ENCODE peak calls at places on chromosome 3, in six cellular contexts. One of them, this sample, is unnamed.

GRCh38 chr3:38689774-38690173 is 40.3 kb upstream of the SCN5A start:
- DNase-seq in HL-60: no peak
- DNase-seq in psoas muscle: no peak
- DNase-seq in fibroblast of lung: peak
- DNase-seq in PC-3: no peak
- DNase-seq in Peyer's patch: no peak
- DNase-seq in this sample: no peak

GRCh38 chr3:12187448-12188327 is 29.0 kb upstream of the TIMP4 start:
- DNase-seq in Peyer's patch: no peak
- DNase-seq in fibroblast of lung: peak
- DNase-seq in psoas muscle: no peak
- DNase-seq in PC-3: peak
- DNase-seq in HL-60: peak
- DNase-seq in this sample: no peak

GRCh38 chr3:177451940-177452484 is 254.7 kb upstream of the TBL1XR1 start:
- DNase-seq in fibroblast of lung: peak
- DNase-seq in HL-60: no peak
- DNase-seq in psoas muscle: no peak
- DNase-seq in Peyer's patch: no peak
- DNase-seq in PC-3: no peak
- DNase-seq in this sample: no peak

GRCh38 chr3:66322436-66322835 is 101.6 kb downstream of the SLC25A26 start:
- DNase-seq in Peyer's patch: no peak
- DNase-seq in HL-60: no peak
- DNase-seq in PC-3: no peak
- DNase-seq in psoas muscle: no peak
- DNase-seq in fibroblast of lung: peak
- DNase-seq in this sample: no peak

GRCh38 chr3:99760602-99761001 is 57.1 kb upstream of the CMSS1 start:
- DNase-seq in psoas muscle: no peak
- DNase-seq in PC-3: no peak
- DNase-seq in Peyer's patch: no peak
- DNase-seq in HL-60: no peak
- DNase-seq in fibroblast of lung: no peak
- DNase-seq in this sample: no peak

GRCh38 chr3:170815340-170815739 is 54.7 kb downstream of the RPL22L1 start:
- DNase-seq in fibroblast of lung: no peak
- DNase-seq in Peyer's patch: no peak
- DNase-seq in HL-60: no peak
- DNase-seq in PC-3: peak
- DNase-seq in psoas muscle: no peak
- DNase-seq in this sample: no peak

GRCh38 chr3:66450389-66451022 is 50.3 kb downstream of the LRIG1 start:
- DNase-seq in PC-3: peak
- DNase-seq in HL-60: no peak
- DNase-seq in Peyer's patch: no peak
- DNase-seq in psoas muscle: peak
- DNase-seq in fibroblast of lung: peak
- DNase-seq in this sample: no peak

GRCh38 chr3:39473452-39474125 is 6.1 kb downstream of the MOBP start:
- DNase-seq in HL-60: no peak
- DNase-seq in PC-3: no peak
- DNase-seq in Peyer's patch: no peak
- DNase-seq in psoas muscle: no peak
- DNase-seq in fibroblast of lung: no peak
- DNase-seq in this sample: no peak

GRCh38 chr3:40681658-40682055 is 156.9 kb downstream of the ZNF621 start:
- DNase-seq in PC-3: no peak
- DNase-seq in fibroblast of lung: no peak
- DNase-seq in HL-60: no peak
- DNase-seq in psoas muscle: no peak
- DNase-seq in Peyer's patch: no peak
- DNase-seq in this sample: no peak

GRCh38 chr3:120181632-120182031 is 87.4 kb upstream of the GSK3B start:
- DNase-seq in PC-3: peak
- DNase-seq in Peyer's patch: no peak
- DNase-seq in fibroblast of lung: no peak
- DNase-seq in psoas muscle: no peak
- DNase-seq in HL-60: no peak
- DNase-seq in this sample: no peak

GRCh38 chr3:135147657-135148056 is 352.6 kb downstream of the EPHB1 start:
- DNase-seq in PC-3: no peak
- DNase-seq in Peyer's patch: no peak
- DNase-seq in psoas muscle: no peak
- DNase-seq in HL-60: no peak
- DNase-seq in fibroblast of lung: no peak
- DNase-seq in this sample: no peak

GRCh38 chr3:46466273-46466672 is 1.6 kb upstream of the LTF start:
- DNase-seq in fibroblast of lung: no peak
- DNase-seq in Peyer's patch: no peak
- DNase-seq in HL-60: no peak
- DNase-seq in psoas muscle: no peak
- DNase-seq in PC-3: no peak
- DNase-seq in this sample: peak

GRCh38 chr3:50215529-50215928 is 10.5 kb downstream of the SLC38A3 start:
- DNase-seq in Peyer's patch: no peak
- DNase-seq in psoas muscle: no peak
- DNase-seq in PC-3: no peak
- DNase-seq in HL-60: no peak
- DNase-seq in fibroblast of lung: no peak
- DNase-seq in this sample: no peak

GRCh38 chr3:129493206-129493605 is 35.2 kb upstream of the RHO start:
- DNase-seq in HL-60: no peak
- DNase-seq in fibroblast of lung: no peak
- DNase-seq in Peyer's patch: no peak
- DNase-seq in psoas muscle: no peak
- DNase-seq in PC-3: no peak
- DNase-seq in this sample: no peak

GRCh38 chr3:188272481-188273372 is 118.8 kb downstream of the LPP start:
- DNase-seq in HL-60: no peak
- DNase-seq in PC-3: peak
- DNase-seq in psoas muscle: no peak
- DNase-seq in fibroblast of lung: peak
- DNase-seq in Peyer's patch: no peak
- DNase-seq in this sample: no peak

DNA sequence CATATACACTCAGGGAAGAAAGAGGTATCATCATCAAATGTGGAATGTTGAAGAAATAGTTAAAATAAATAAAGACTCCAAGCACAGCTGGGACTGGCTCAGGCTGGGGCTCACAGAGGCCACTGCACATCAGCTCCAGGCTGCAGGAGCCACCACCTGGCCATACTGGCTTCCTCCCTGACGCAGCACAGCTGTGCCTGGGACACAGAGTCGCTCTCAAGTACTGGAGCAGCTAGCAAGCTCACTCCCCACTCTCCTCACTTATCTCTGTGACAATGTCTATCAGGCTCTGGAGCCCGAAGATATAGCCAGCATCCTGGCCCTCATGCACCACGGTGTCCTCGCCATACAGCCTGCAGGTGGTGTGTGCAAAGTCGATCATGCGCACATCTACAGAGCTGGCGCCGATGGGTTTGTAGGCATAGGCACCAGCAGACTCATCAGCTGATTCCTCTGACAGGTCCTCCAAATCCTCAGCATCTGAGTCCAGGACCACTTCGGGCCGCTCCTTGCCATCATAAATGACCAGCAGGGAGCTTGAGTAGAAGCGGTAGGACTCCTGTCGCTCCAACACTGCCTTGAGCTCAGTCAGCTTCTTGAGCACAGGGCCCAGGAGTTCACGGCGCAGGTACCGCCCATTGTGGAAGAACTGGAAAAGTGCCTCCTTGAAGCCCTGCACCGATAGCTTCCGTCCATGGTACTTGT is 2.5 kb upstream of the NCKIPSD start:
- DNase-seq in fibroblast of lung: peak
- DNase-seq in Peyer's patch: no peak
- DNase-seq in HL-60: no peak
- DNase-seq in psoas muscle: no peak
- DNase-seq in PC-3: no peak
- DNase-seq in this sample: no peak
- H3K4me3 ChIP-seq in fibroblast of lung: no peak
- H3K4me3 ChIP-seq in Peyer's patch: no peak
- H3K4me3 ChIP-seq in HL-60: no peak
- H3K4me3 ChIP-seq in psoas muscle: no peak
- H3K4me3 ChIP-seq in PC-3: no peak
- H3K4me3 ChIP-seq in this sample: no peak

GRCh38 chr3:141528837-141529236 is 42.0 kb downstream of the RASA2 start:
- DNase-seq in Peyer's patch: no peak
- DNase-seq in PC-3: no peak
- DNase-seq in psoas muscle: no peak
- DNase-seq in fibroblast of lung: no peak
- DNase-seq in HL-60: no peak
- DNase-seq in this sample: no peak
- H3K27ac ChIP-seq in Peyer's patch: no peak
- H3K27ac ChIP-seq in PC-3: no peak
- H3K27ac ChIP-seq in psoas muscle: no peak
- H3K27ac ChIP-seq in fibroblast of lung: no peak
- H3K27ac ChIP-seq in HL-60: no peak
- H3K27ac ChIP-seq in this sample: no peak

DNA sequence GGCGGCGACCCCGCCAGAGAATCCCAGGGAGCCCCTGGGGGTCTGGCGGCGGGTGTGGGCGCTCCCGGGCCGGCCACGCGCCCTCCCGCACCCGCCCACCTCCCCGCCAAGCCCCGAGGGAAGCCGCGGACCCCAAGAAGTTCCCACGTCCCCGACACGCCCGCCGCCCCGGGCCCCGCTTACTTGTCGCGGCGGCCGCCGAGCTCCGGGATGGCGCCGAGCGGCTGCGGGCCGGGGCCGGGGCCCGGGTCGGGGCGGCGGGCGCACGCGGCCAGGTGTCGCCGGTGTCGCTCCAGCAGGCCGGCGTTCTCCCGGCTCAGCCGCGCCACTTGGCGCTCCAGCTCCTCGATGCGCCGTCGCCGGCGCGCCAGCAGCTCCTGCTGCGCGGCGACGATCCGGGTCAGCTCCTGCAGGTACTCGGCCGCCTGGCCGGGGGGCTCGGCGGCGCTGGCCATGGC is 137.6 kb downstream of the NUP210 start:
- DNase-seq in fibroblast of lung: no peak
- DNase-seq in PC-3: peak
- DNase-seq in Peyer's patch: peak
- DNase-seq in psoas muscle: no peak
- DNase-seq in HL-60: no peak
- DNase-seq in this sample: no peak
- H3K4me3 ChIP-seq in fibroblast of lung: no peak
- H3K4me3 ChIP-seq in PC-3: peak
- H3K4me3 ChIP-seq in Peyer's patch: peak
- H3K4me3 ChIP-seq in psoas muscle: peak
- H3K4me3 ChIP-seq in HL-60: peak
- H3K4me3 ChIP-seq in this sample: peak

GRCh38 chr3:122618614-122619013 is 41.2 kb downstream of the PARP15 start:
- DNase-seq in fibroblast of lung: peak
- DNase-seq in Peyer's patch: no peak
- DNase-seq in HL-60: no peak
- DNase-seq in psoas muscle: no peak
- DNase-seq in PC-3: no peak
- DNase-seq in this sample: no peak
- H3K27ac ChIP-seq in fibroblast of lung: no peak
- H3K27ac ChIP-seq in Peyer's patch: no peak
- H3K27ac ChIP-seq in HL-60: no peak
- H3K27ac ChIP-seq in psoas muscle: no peak
- H3K27ac ChIP-seq in PC-3: no peak
- H3K27ac ChIP-seq in this sample: no peak

DNA sequence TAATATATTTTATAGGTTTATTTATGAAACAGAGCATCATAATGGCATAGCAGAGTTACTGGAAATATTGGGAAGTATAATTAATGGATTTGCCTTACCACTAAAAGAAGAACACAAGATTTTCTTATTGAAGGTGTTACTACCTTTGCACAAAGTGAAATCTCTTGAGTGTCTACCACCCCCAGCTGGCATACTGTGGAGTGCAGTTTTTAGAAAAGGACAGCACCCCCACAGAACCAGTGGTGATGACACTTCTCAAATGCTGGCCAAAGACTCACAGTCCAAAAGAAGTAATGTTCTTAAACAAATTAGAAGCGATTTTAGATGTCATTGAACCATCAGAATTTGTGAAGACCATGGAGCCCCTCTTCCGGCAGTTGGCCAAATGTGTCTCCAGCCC is 58.1 kb downstream of the DNAH1 start:
- DNase-seq in psoas muscle: no peak
- DNase-seq in HL-60: peak
- DNase-seq in PC-3: peak
- DNase-seq in fibroblast of lung: no peak
- DNase-seq in Peyer's patch: no peak
- DNase-seq in this sample: no peak
- H3K4me3 ChIP-seq in psoas muscle: no peak
- H3K4me3 ChIP-seq in HL-60: no peak
- H3K4me3 ChIP-seq in PC-3: no peak
- H3K4me3 ChIP-seq in fibroblast of lung: no peak
- H3K4me3 ChIP-seq in Peyer's patch: no peak
- H3K4me3 ChIP-seq in this sample: no peak

GRCh38 chr3:106139834-106140233 is 271.0 kb upstream of the CBLB start:
- DNase-seq in HL-60: no peak
- DNase-seq in PC-3: no peak
- DNase-seq in fibroblast of lung: no peak
- DNase-seq in Peyer's patch: no peak
- DNase-seq in psoas muscle: no peak
- DNase-seq in this sample: no peak
- H3K27ac ChIP-seq in HL-60: no peak
- H3K27ac ChIP-seq in PC-3: no peak
- H3K27ac ChIP-seq in fibroblast of lung: no peak
- H3K27ac ChIP-seq in Peyer's patch: no peak
- H3K27ac ChIP-seq in psoas muscle: no peak
- H3K27ac ChIP-seq in this sample: no peak